ENCODE peak calls at places on chromosomes 12 and 14, in ten cellular contexts. B, M, X, D, H, J, A, N, Z and Y are unnamed samples.

GRCh38 chr12:127280393-127281275 is 986.3 kb upstream of the TMEM132C start:
- DNase-seq in M (peak; percentile 73), J (no peak), Z (peak; percentile 70), A (peak; percentile 9), B (peak; percentile 76), D (no peak), N (peak; percentile 64), X (peak; percentile 3), H (no peak), Y (no peak)

GRCh38 chr12:107649615-107650014 is 36.0 kb upstream of the PWP1 start:
- DNase-seq in X (no peak), B (no peak), M (no peak), D (no peak), H (no peak), N (no peak), Z (no peak), A (no peak), J (no peak), Y (no peak)

GRCh38 chr12:124500232-124501079 is 67.0 kb downstream of the NCOR2 start:
- DNase-seq in M (peak; percentile 75), J (peak; percentile 87), X (peak; percentile 56), D (peak; percentile 49), B (peak; percentile 95), N (peak; percentile 43), H (no peak), Z (no peak), A (no peak), Y (no peak)

GRCh38 chr12:127416796-127417195 is 850.2 kb upstream of the TMEM132C start:
- DNase-seq in D (no peak), B (no peak), Z (no peak), X (no peak), J (peak; percentile 54), N (no peak), M (no peak), A (no peak), H (no peak), Y (no peak)

GRCh38 chr12:68428724-68429580 is 96.8 kb upstream of the MDM1 start:
- DNase-seq in B (no peak), X (peak; percentile 51), Z (no peak), N (no peak), A (no peak), H (no peak), J (peak; percentile 88), M (no peak), D (no peak), Y (no peak)

GRCh38 chr12:19138551-19139344 is 9.2 kb downstream of the PLEKHA5 start:
- DNase-seq in M (no peak), A (no peak), N (peak; percentile 17), Z (no peak), J (peak; percentile 73), H (no peak), D (no peak), X (peak; percentile 51), B (no peak), Y (no peak)

GRCh38 chr12:118219106-118219505 is 83.2 kb downstream of the PEBP1 start:
- DNase-seq in A (no peak), J (no peak), X (no peak), Z (no peak), B (no peak), N (no peak), H (no peak), D (no peak), M (no peak), Y (no peak)

GRCh38 chr14:49306152-49306751 is 279.9 kb downstream of the RPS29 start:
- DNase-seq in H (no peak), Z (no peak), J (peak; percentile 4), A (no peak), D (peak; percentile 53), B (peak; percentile 77), X (peak; percentile 39), M (no peak), N (no peak), Y (no peak)

GRCh38 chr12:116492703-116493324 is 66.4 kb upstream of the MAP1LC3B2 start:
- DNase-seq in A (no peak), M (no peak), H (no peak), B (peak; percentile 58), D (no peak), J (peak; percentile 57), X (peak; percentile 76), N (no peak), Z (no peak), Y (no peak)

GRCh38 chr12:114916124-114916523 is 232.1 kb upstream of the TBX3 start:
- DNase-seq in A (no peak), M (no peak), H (no peak), J (peak; percentile 62), D (no peak), B (no peak), Z (no peak), X (peak; percentile 90), N (no peak), Y (no peak)
- H3K27ac ChIP-seq in A (no peak overlapping the region), M (no peak overlapping the region), H (no peak overlapping the region), J (no peak overlapping the region), D (no peak overlapping the region), B (no peak overlapping the region), Z (no peak overlapping the region), X (no peak overlapping the region), N (no peak overlapping the region), Y (no peak overlapping the region)

GRCh38 chr14:104984056-104984894 is 1.3 kb upstream of the CLBA1 start:
- DNase-seq in D (no peak), Z (no peak), M (peak; percentile 49), H (no peak), N (no peak), X (no peak), J (no peak), B (no peak), A (no peak), Y (no peak)

GRCh38 chr14:104981699-104982541 is 3.7 kb upstream of the CLBA1 start:
- DNase-seq in N (no peak), D (peak; percentile 65), H (no peak), A (no peak), M (peak; percentile 42), Z (no peak), J (no peak), B (no peak), X (no peak), Y (no peak)

GRCh38 chr14:104980601-104981531 is 2.7 kb upstream of the AHNAK2 start:
- DNase-seq in H (no peak), M (peak; percentile 37), Z (no peak), J (no peak), N (no peak), D (no peak), X (no peak), B (no peak), A (no peak), Y (no peak)

GRCh38 chr14:104983231-104983721 is 2.3 kb upstream of the CLBA1 start:
- DNase-seq in Z (no peak), X (no peak), B (no peak), N (no peak), M (peak; percentile 9), A (no peak), D (no peak), H (no peak), J (no peak), Y (no peak)

DNA sequence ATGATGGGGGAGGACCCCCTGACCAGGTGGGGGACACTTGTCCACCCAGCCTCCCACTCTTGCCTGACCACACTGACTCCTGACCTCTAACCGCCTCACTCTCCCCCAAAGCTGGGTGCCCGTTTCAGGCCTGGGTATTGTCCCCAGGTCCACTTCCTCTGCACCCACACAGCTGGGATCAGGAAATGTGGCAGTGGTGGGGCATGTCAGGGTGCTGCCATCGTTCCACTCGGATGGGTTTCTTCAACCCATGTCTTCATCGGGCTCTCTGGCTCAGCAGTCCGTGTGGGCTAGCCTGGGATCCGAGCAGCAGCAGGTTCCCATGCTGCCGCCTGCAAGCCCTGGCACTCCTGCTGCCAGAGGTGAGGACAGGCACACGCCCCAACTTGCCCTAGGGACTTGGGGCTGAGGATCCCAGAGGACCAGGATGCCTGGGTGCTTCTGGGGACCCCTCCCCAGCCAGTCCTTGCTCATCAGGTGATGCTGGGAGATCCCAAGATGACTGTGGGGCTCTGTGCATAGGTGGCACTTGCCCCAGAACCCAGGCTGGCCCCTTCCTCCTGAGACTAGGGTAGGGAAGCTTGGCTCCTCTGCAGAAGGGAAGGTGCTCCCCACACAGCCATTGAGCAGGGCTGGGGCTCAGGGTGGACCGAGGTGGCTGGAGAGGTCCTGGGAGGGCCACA is 2.9 kb upstream of the CLBA1 start:
- DNase-seq in X (no peak), B (no peak), D (no peak), M (peak; percentile 40), H (no peak), N (no peak), Z (no peak), J (no peak), A (no peak), Y (peak; percentile 35)
- H3K27ac ChIP-seq in X (no peak overlapping the region), B (no peak overlapping the region), D (no peak overlapping the region), M (no peak overlapping the region), H (no peak overlapping the region), N (no peak overlapping the region), Z (no peak overlapping the region), J (no peak overlapping the region), A (no peak overlapping the region), Y (no peak overlapping the region)

GRCh38 chr14:90274808-90275454 is 18.6 kb downstream of the PSMC1 start:
- DNase-seq in M (no peak), N (no peak), A (no peak), Z (no peak), H (peak; percentile 90), X (peak; percentile 56), J (peak; percentile 86), B (no peak), D (no peak), Y (no peak)

GRCh38 chr14:90275820-90276219 is 19.5 kb downstream of the PSMC1 start:
- DNase-seq in N (no peak), M (no peak), J (peak; percentile 79), H (no peak), B (no peak), A (no peak), Z (no peak), X (peak; percentile 27), D (no peak), Y (no peak)

GRCh38 chr14:90276627-90277367 is 20.4 kb downstream of the PSMC1 start:
- DNase-seq in H (no peak), D (no peak), Z (no peak), A (no peak), X (no peak), B (peak; percentile 40), J (no peak), M (no peak), N (no peak), Y (no peak)

GRCh38 chr14:90274019-90274418 is 17.7 kb downstream of the PSMC1 start:
- DNase-seq in A (no peak), N (no peak), B (no peak), D (no peak), Z (no peak), M (no peak), H (peak; percentile 91), X (no peak), J (no peak), Y (no peak)

DNA sequence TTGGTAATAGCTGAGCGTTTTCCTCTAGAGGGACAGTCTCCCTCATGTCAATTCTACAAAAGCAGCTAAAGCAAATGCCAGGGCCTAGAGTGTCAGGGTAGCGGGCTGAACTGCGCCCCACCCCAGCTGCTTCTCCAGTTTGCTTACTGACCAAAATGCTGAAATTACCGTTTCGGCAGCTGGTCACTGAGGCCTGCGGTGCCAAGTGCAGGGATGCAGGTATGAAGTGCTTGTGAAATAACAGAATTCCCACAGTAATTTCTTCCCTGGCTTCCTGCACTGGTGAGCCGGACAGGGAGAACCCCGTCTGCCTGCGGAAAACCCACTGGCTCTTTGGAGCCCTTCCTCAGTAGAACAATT is 19.1 kb downstream of the PSMC1 start:
- DNase-seq in J (no peak), D (no peak), A (no peak), H (no peak), M (no peak), Z (no peak), X (peak; percentile 20), N (no peak), B (no peak), Y (no peak)
- H3K27ac ChIP-seq in J (peak overlapping the region; percentile 94), D (no peak overlapping the region), A (no peak overlapping the region), H (peak overlapping the region; percentile 24), M (peak overlapping the region; percentile 16), Z (no peak overlapping the region), X (peak overlapping the region; percentile 49), N (no peak overlapping the region), B (no peak overlapping the region), Y (peak overlapping the region; percentile 25)

GRCh38 chr12:52944683-52945388 is 4.1 kb upstream of the KRT18 start:
- DNase-seq in X (no peak), Z (no peak), H (no peak), J (no peak), B (no peak), M (no peak), D (no peak), N (no peak), A (no peak), Y (no peak)
- H3K27ac ChIP-seq in X (peak overlapping the region; percentile 91), Z (no peak overlapping the region), H (no peak overlapping the region), J (peak overlapping the region; percentile 74), B (peak overlapping the region; percentile 99), M (no peak overlapping the region), D (no peak overlapping the region), N (peak overlapping the region; percentile 69), A (no peak overlapping the region), Y (no peak overlapping the region)